ENCODE peak calls at places on chromosomes 5 and 9, in nine cellular contexts. One of them, this sample, is unnamed.

GRCh38 chr5:8184455-8185063 is 315.6 kb downstream of the MTRR start:
- DNase-seq in progenitor cell of endocrine pancreas: peak
- DNase-seq in stimulated activated CD4-positive, alpha-beta T cell treated with anti-CD3 and anti-CD28 coated beads, Interleukin-4, amount 100 ng/mL, for 24 hours: peak
- DNase-seq in left kidney: peak
- DNase-seq in activated CD4-positive, alpha-beta T cell treated with anti-CD3 and anti-CD28 coated beads, Interleukin-2, amount 50 U/mL, for 4 hours: no peak
- DNase-seq in GOT3: no peak
- DNase-seq in stimulated activated CD8-positive, alpha-beta memory T cell treated with anti-CD3 and anti-CD28 coated beads, Interleukin-15, amount 100 ng/mL, for 1 hour: no peak
- DNase-seq in COLO829: no peak
- DNase-seq in NCI-H510A: peak
- DNase-seq in this sample: no peak

GRCh38 chr5:175797521-175798038 is 73.8 kb upstream of the CPLX2 start:
- DNase-seq in NCI-H510A: peak
- DNase-seq in stimulated activated CD8-positive, alpha-beta memory T cell treated with anti-CD3 and anti-CD28 coated beads, Interleukin-15, amount 100 ng/mL, for 1 hour: no peak
- DNase-seq in GOT3: no peak
- DNase-seq in progenitor cell of endocrine pancreas: no peak
- DNase-seq in left kidney: peak
- DNase-seq in COLO829: no peak
- DNase-seq in stimulated activated CD4-positive, alpha-beta T cell treated with anti-CD3 and anti-CD28 coated beads, Interleukin-4, amount 100 ng/mL, for 24 hours: no peak
- DNase-seq in activated CD4-positive, alpha-beta T cell treated with anti-CD3 and anti-CD28 coated beads, Interleukin-2, amount 50 U/mL, for 4 hours: no peak
- DNase-seq in this sample: no peak

GRCh38 chr5:135386886-135387628 is 12.0 kb downstream of the MACROH2A1 start:
- DNase-seq in stimulated activated CD4-positive, alpha-beta T cell treated with anti-CD3 and anti-CD28 coated beads, Interleukin-4, amount 100 ng/mL, for 24 hours: no peak
- DNase-seq in activated CD4-positive, alpha-beta T cell treated with anti-CD3 and anti-CD28 coated beads, Interleukin-2, amount 50 U/mL, for 4 hours: no peak
- DNase-seq in COLO829: peak
- DNase-seq in NCI-H510A: no peak
- DNase-seq in GOT3: no peak
- DNase-seq in stimulated activated CD8-positive, alpha-beta memory T cell treated with anti-CD3 and anti-CD28 coated beads, Interleukin-15, amount 100 ng/mL, for 1 hour: no peak
- DNase-seq in left kidney: peak
- DNase-seq in progenitor cell of endocrine pancreas: no peak
- DNase-seq in this sample: peak

GRCh38 chr9:92947268-92948031 is at the start of gene FGD3:
- DNase-seq in stimulated activated CD4-positive, alpha-beta T cell treated with anti-CD3 and anti-CD28 coated beads, Interleukin-4, amount 100 ng/mL, for 24 hours: peak
- DNase-seq in NCI-H510A: peak
- DNase-seq in COLO829: no peak
- DNase-seq in stimulated activated CD8-positive, alpha-beta memory T cell treated with anti-CD3 and anti-CD28 coated beads, Interleukin-15, amount 100 ng/mL, for 1 hour: no peak
- DNase-seq in activated CD4-positive, alpha-beta T cell treated with anti-CD3 and anti-CD28 coated beads, Interleukin-2, amount 50 U/mL, for 4 hours: peak
- DNase-seq in progenitor cell of endocrine pancreas: peak
- DNase-seq in GOT3: no peak
- DNase-seq in left kidney: peak
- DNase-seq in this sample: no peak

GRCh38 chr5:999724-1000123 is 8.9 kb upstream of the NKD2 start:
- DNase-seq in left kidney: no peak
- DNase-seq in NCI-H510A: no peak
- DNase-seq in stimulated activated CD4-positive, alpha-beta T cell treated with anti-CD3 and anti-CD28 coated beads, Interleukin-4, amount 100 ng/mL, for 24 hours: no peak
- DNase-seq in stimulated activated CD8-positive, alpha-beta memory T cell treated with anti-CD3 and anti-CD28 coated beads, Interleukin-15, amount 100 ng/mL, for 1 hour: no peak
- DNase-seq in GOT3: no peak
- DNase-seq in progenitor cell of endocrine pancreas: no peak
- DNase-seq in activated CD4-positive, alpha-beta T cell treated with anti-CD3 and anti-CD28 coated beads, Interleukin-2, amount 50 U/mL, for 4 hours: no peak
- DNase-seq in COLO829: no peak
- DNase-seq in this sample: no peak

GRCh38 chr5:31990701-31991110 is 183.4 kb downstream of the GOLPH3 start:
- DNase-seq in activated CD4-positive, alpha-beta T cell treated with anti-CD3 and anti-CD28 coated beads, Interleukin-2, amount 50 U/mL, for 4 hours: no peak
- DNase-seq in progenitor cell of endocrine pancreas: no peak
- DNase-seq in stimulated activated CD8-positive, alpha-beta memory T cell treated with anti-CD3 and anti-CD28 coated beads, Interleukin-15, amount 100 ng/mL, for 1 hour: no peak
- DNase-seq in COLO829: peak
- DNase-seq in GOT3: no peak
- DNase-seq in stimulated activated CD4-positive, alpha-beta T cell treated with anti-CD3 and anti-CD28 coated beads, Interleukin-4, amount 100 ng/mL, for 24 hours: no peak
- DNase-seq in left kidney: no peak
- DNase-seq in NCI-H510A: no peak
- DNase-seq in this sample: peak

GRCh38 chr5:133944263-133945230 is 23.9 kb downstream of the C5orf15 start:
- DNase-seq in progenitor cell of endocrine pancreas: peak
- DNase-seq in NCI-H510A: no peak
- DNase-seq in left kidney: peak
- DNase-seq in COLO829: peak
- DNase-seq in GOT3: no peak
- DNase-seq in stimulated activated CD8-positive, alpha-beta memory T cell treated with anti-CD3 and anti-CD28 coated beads, Interleukin-15, amount 100 ng/mL, for 1 hour: no peak
- DNase-seq in activated CD4-positive, alpha-beta T cell treated with anti-CD3 and anti-CD28 coated beads, Interleukin-2, amount 50 U/mL, for 4 hours: peak
- DNase-seq in stimulated activated CD4-positive, alpha-beta T cell treated with anti-CD3 and anti-CD28 coated beads, Interleukin-4, amount 100 ng/mL, for 24 hours: peak
- DNase-seq in this sample: peak

GRCh38 chr5:98594098-98594497 is 179.4 kb upstream of the RGMB start:
- DNase-seq in activated CD4-positive, alpha-beta T cell treated with anti-CD3 and anti-CD28 coated beads, Interleukin-2, amount 50 U/mL, for 4 hours: no peak
- DNase-seq in stimulated activated CD8-positive, alpha-beta memory T cell treated with anti-CD3 and anti-CD28 coated beads, Interleukin-15, amount 100 ng/mL, for 1 hour: no peak
- DNase-seq in GOT3: no peak
- DNase-seq in NCI-H510A: no peak
- DNase-seq in progenitor cell of endocrine pancreas: no peak
- DNase-seq in COLO829: no peak
- DNase-seq in stimulated activated CD4-positive, alpha-beta T cell treated with anti-CD3 and anti-CD28 coated beads, Interleukin-4, amount 100 ng/mL, for 24 hours: no peak
- DNase-seq in left kidney: no peak
- DNase-seq in this sample: no peak

GRCh38 chr5:106408141-106408540 is 1262.6 kb downstream of the EFNA5 start:
- DNase-seq in activated CD4-positive, alpha-beta T cell treated with anti-CD3 and anti-CD28 coated beads, Interleukin-2, amount 50 U/mL, for 4 hours: no peak
- DNase-seq in NCI-H510A: no peak
- DNase-seq in stimulated activated CD4-positive, alpha-beta T cell treated with anti-CD3 and anti-CD28 coated beads, Interleukin-4, amount 100 ng/mL, for 24 hours: no peak
- DNase-seq in COLO829: no peak
- DNase-seq in left kidney: no peak
- DNase-seq in stimulated activated CD8-positive, alpha-beta memory T cell treated with anti-CD3 and anti-CD28 coated beads, Interleukin-15, amount 100 ng/mL, for 1 hour: no peak
- DNase-seq in progenitor cell of endocrine pancreas: no peak
- DNase-seq in GOT3: no peak
- DNase-seq in this sample: no peak

GRCh38 chr9:130927995-130928900 is 10.8 kb downstream of the FIBCD1 start:
- DNase-seq in NCI-H510A: no peak
- DNase-seq in stimulated activated CD8-positive, alpha-beta memory T cell treated with anti-CD3 and anti-CD28 coated beads, Interleukin-15, amount 100 ng/mL, for 1 hour: no peak
- DNase-seq in GOT3: no peak
- DNase-seq in progenitor cell of endocrine pancreas: no peak
- DNase-seq in stimulated activated CD4-positive, alpha-beta T cell treated with anti-CD3 and anti-CD28 coated beads, Interleukin-4, amount 100 ng/mL, for 24 hours: no peak
- DNase-seq in activated CD4-positive, alpha-beta T cell treated with anti-CD3 and anti-CD28 coated beads, Interleukin-2, amount 50 U/mL, for 4 hours: no peak
- DNase-seq in COLO829: peak
- DNase-seq in left kidney: peak
- DNase-seq in this sample: peak

GRCh38 chr9:118271936-118272335 is 567.7 kb downstream of the TLR4 start:
- DNase-seq in left kidney: no peak
- DNase-seq in progenitor cell of endocrine pancreas: no peak
- DNase-seq in COLO829: no peak
- DNase-seq in GOT3: no peak
- DNase-seq in activated CD4-positive, alpha-beta T cell treated with anti-CD3 and anti-CD28 coated beads, Interleukin-2, amount 50 U/mL, for 4 hours: no peak
- DNase-seq in stimulated activated CD8-positive, alpha-beta memory T cell treated with anti-CD3 and anti-CD28 coated beads, Interleukin-15, amount 100 ng/mL, for 1 hour: no peak
- DNase-seq in NCI-H510A: no peak
- DNase-seq in stimulated activated CD4-positive, alpha-beta T cell treated with anti-CD3 and anti-CD28 coated beads, Interleukin-4, amount 100 ng/mL, for 24 hours: no peak
- DNase-seq in this sample: peak

GRCh38 chr9:37293664-37294524 is 128.6 kb upstream of the GRHPR start:
- DNase-seq in stimulated activated CD4-positive, alpha-beta T cell treated with anti-CD3 and anti-CD28 coated beads, Interleukin-4, amount 100 ng/mL, for 24 hours: no peak
- DNase-seq in COLO829: peak
- DNase-seq in stimulated activated CD8-positive, alpha-beta memory T cell treated with anti-CD3 and anti-CD28 coated beads, Interleukin-15, amount 100 ng/mL, for 1 hour: no peak
- DNase-seq in GOT3: no peak
- DNase-seq in progenitor cell of endocrine pancreas: no peak
- DNase-seq in NCI-H510A: no peak
- DNase-seq in left kidney: peak
- DNase-seq in activated CD4-positive, alpha-beta T cell treated with anti-CD3 and anti-CD28 coated beads, Interleukin-2, amount 50 U/mL, for 4 hours: no peak
- DNase-seq in this sample: peak

GRCh38 chr5:66828551-66829421 is 232.6 kb downstream of the MAST4 start:
- DNase-seq in stimulated activated CD8-positive, alpha-beta memory T cell treated with anti-CD3 and anti-CD28 coated beads, Interleukin-15, amount 100 ng/mL, for 1 hour: peak
- DNase-seq in progenitor cell of endocrine pancreas: peak
- DNase-seq in left kidney: peak
- DNase-seq in stimulated activated CD4-positive, alpha-beta T cell treated with anti-CD3 and anti-CD28 coated beads, Interleukin-4, amount 100 ng/mL, for 24 hours: peak
- DNase-seq in NCI-H510A: peak
- DNase-seq in activated CD4-positive, alpha-beta T cell treated with anti-CD3 and anti-CD28 coated beads, Interleukin-2, amount 50 U/mL, for 4 hours: peak
- DNase-seq in GOT3: no peak
- DNase-seq in COLO829: no peak
- DNase-seq in this sample: peak

GRCh38 chr5:11335881-11336760 is 568.1 kb downstream of the CTNND2 start:
- DNase-seq in stimulated activated CD4-positive, alpha-beta T cell treated with anti-CD3 and anti-CD28 coated beads, Interleukin-4, amount 100 ng/mL, for 24 hours: no peak
- DNase-seq in GOT3: no peak
- DNase-seq in activated CD4-positive, alpha-beta T cell treated with anti-CD3 and anti-CD28 coated beads, Interleukin-2, amount 50 U/mL, for 4 hours: no peak
- DNase-seq in progenitor cell of endocrine pancreas: no peak
- DNase-seq in stimulated activated CD8-positive, alpha-beta memory T cell treated with anti-CD3 and anti-CD28 coated beads, Interleukin-15, amount 100 ng/mL, for 1 hour: no peak
- DNase-seq in NCI-H510A: no peak
- DNase-seq in left kidney: no peak
- DNase-seq in COLO829: no peak
- DNase-seq in this sample: no peak

GRCh38 chr5:93512799-93513198 is 68.2 kb downstream of the NR2F1-AS1 start:
- DNase-seq in progenitor cell of endocrine pancreas: no peak
- DNase-seq in GOT3: no peak
- DNase-seq in activated CD4-positive, alpha-beta T cell treated with anti-CD3 and anti-CD28 coated beads, Interleukin-2, amount 50 U/mL, for 4 hours: no peak
- DNase-seq in NCI-H510A: no peak
- DNase-seq in stimulated activated CD8-positive, alpha-beta memory T cell treated with anti-CD3 and anti-CD28 coated beads, Interleukin-15, amount 100 ng/mL, for 1 hour: no peak
- DNase-seq in COLO829: no peak
- DNase-seq in left kidney: no peak
- DNase-seq in stimulated activated CD4-positive, alpha-beta T cell treated with anti-CD3 and anti-CD28 coated beads, Interleukin-4, amount 100 ng/mL, for 24 hours: no peak
- DNase-seq in this sample: peak

GRCh38 chr9:68597362-68597997 is 56.8 kb upstream of the TMEM252 start:
- DNase-seq in stimulated activated CD8-positive, alpha-beta memory T cell treated with anti-CD3 and anti-CD28 coated beads, Interleukin-15, amount 100 ng/mL, for 1 hour: no peak
- DNase-seq in activated CD4-positive, alpha-beta T cell treated with anti-CD3 and anti-CD28 coated beads, Interleukin-2, amount 50 U/mL, for 4 hours: no peak
- DNase-seq in stimulated activated CD4-positive, alpha-beta T cell treated with anti-CD3 and anti-CD28 coated beads, Interleukin-4, amount 100 ng/mL, for 24 hours: no peak
- DNase-seq in COLO829: no peak
- DNase-seq in left kidney: no peak
- DNase-seq in progenitor cell of endocrine pancreas: no peak
- DNase-seq in GOT3: no peak
- DNase-seq in NCI-H510A: no peak
- DNase-seq in this sample: no peak

GRCh38 chr5:38948501-38948900 is 102.7 kb downstream of the OSMR start:
- DNase-seq in activated CD4-positive, alpha-beta T cell treated with anti-CD3 and anti-CD28 coated beads, Interleukin-2, amount 50 U/mL, for 4 hours: no peak
- DNase-seq in stimulated activated CD8-positive, alpha-beta memory T cell treated with anti-CD3 and anti-CD28 coated beads, Interleukin-15, amount 100 ng/mL, for 1 hour: no peak
- DNase-seq in COLO829: no peak
- DNase-seq in GOT3: no peak
- DNase-seq in left kidney: no peak
- DNase-seq in NCI-H510A: no peak
- DNase-seq in stimulated activated CD4-positive, alpha-beta T cell treated with anti-CD3 and anti-CD28 coated beads, Interleukin-4, amount 100 ng/mL, for 24 hours: no peak
- DNase-seq in progenitor cell of endocrine pancreas: no peak
- DNase-seq in this sample: no peak

GRCh38 chr9:21875893-21876292 is 73.5 kb downstream of the MTAP start:
- DNase-seq in activated CD4-positive, alpha-beta T cell treated with anti-CD3 and anti-CD28 coated beads, Interleukin-2, amount 50 U/mL, for 4 hours: no peak
- DNase-seq in progenitor cell of endocrine pancreas: no peak
- DNase-seq in stimulated activated CD8-positive, alpha-beta memory T cell treated with anti-CD3 and anti-CD28 coated beads, Interleukin-15, amount 100 ng/mL, for 1 hour: no peak
- DNase-seq in GOT3: no peak
- DNase-seq in NCI-H510A: no peak
- DNase-seq in left kidney: no peak
- DNase-seq in COLO829: no peak
- DNase-seq in stimulated activated CD4-positive, alpha-beta T cell treated with anti-CD3 and anti-CD28 coated beads, Interleukin-4, amount 100 ng/mL, for 24 hours: no peak
- DNase-seq in this sample: no peak